ENCODE peak calls at places on chromosomes 13 and 19, in four cellular contexts. N is A549, K is HepG2, F is K562. J is an unnamed sample.

GRCh38 chr13:43878897-43879322 is 630 bp downstream of the CCDC122 start:
- DNase-seq in N (peak; percentile 62), K (peak; percentile 31), F (no peak), J (no peak)

GRCh38 chr13:21326155-21327030 is 132.7 kb downstream of the ZDHHC20 start:
- DNase-seq in N (no peak), K (no peak), F (no peak), J (peak; percentile 86)

GRCh38 chr19:8220481-8220880 is 11.3 kb downstream of the CERS4 start:
- DNase-seq in N (no peak), K (no peak), F (no peak), J (no peak)

GRCh38 chr19:47186337-47187022 is 44.5 kb downstream of the BBC3 start:
- DNase-seq in N (no peak), K (no peak), F (no peak), J (no peak)

GRCh38 chr19:54521860-54522513 is 19.4 kb downstream of the LAIR2 start:
- DNase-seq in N (no peak), K (no peak), F (no peak), J (no peak)

GRCh38 chr13:66414196-66414800 is 815.8 kb downstream of the PCDH9 start:
- DNase-seq in N (no peak), K (no peak), F (no peak), J (no peak)

GRCh38 chr13:43653980-43654379 is 132.8 kb downstream of the ENOX1 start:
- DNase-seq in N (no peak), K (no peak), F (no peak), J (no peak)

GRCh38 chr19:3057275-3057714 is 5.0 kb downstream of the TLE5 start:
- DNase-seq in N (peak; percentile 62), K (no peak), F (peak; percentile 48), J (no peak)

GRCh38 chr13:110506396-110506795 is 55.1 kb downstream of the RAB20 start:
- DNase-seq in N (no peak), K (no peak), F (peak; percentile 63), J (no peak)

GRCh38 chr19:50311723-50312635 is 17.2 kb downstream of the KCNC3 start:
- DNase-seq in N (peak; percentile 82), K (peak; percentile 59), F (peak; percentile 87), J (peak; percentile 82)

GRCh38 chr19:23273022-23273593 is 22.9 kb upstream of the ZNF724 start:
- DNase-seq in N (no peak), K (no peak), F (no peak), J (no peak)

GRCh38 chr13:98976338-98976737 is 1.5 kb downstream of the DOCK9 start:
- DNase-seq in N (no peak), K (no peak), F (no peak), J (no peak)

GRCh38 chr13:98979012-98979411 is 1.1 kb upstream of the DOCK9 start:
- DNase-seq in N (no peak), K (no peak), F (no peak), J (no peak)

GRCh38 chr13:98977568-98978270 is at the start of gene DOCK9:
- DNase-seq in N (no peak), K (no peak), F (no peak), J (peak; percentile 31)

GRCh38 chr13:98976941-98977340 is 923 bp downstream of the DOCK9 start:
- DNase-seq in N (no peak), K (no peak), F (no peak), J (no peak)

GRCh38 chr13:98978280-98978679 is 416 bp upstream of the DOCK9 start:
- DNase-seq in N (no peak), K (no peak), F (no peak), J (no peak)
- TF ChIP-seq HMGXB4 in N (no peak), K (no peak), F (no peak), J (no peak)

DNA sequence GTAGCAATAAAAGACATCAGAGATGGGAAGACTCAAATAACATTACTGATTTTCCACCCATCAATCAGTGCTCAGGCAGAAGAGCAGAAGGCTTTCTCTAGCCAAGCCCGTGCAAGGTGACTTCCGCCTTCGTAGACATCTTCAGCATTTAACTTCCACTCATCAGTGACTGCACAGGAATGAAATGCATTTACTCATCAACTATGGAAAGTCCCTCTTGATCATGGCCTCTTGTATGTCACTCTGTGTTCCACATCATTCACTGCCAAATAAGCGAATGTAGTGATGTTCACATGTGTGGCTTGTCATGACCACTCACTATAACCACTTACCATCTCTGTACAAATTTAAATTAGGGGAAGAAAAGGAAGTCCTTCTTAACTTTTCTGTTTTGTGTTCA is 49.4 kb downstream of the SACS start:
- DNase-seq in N (peak; percentile 41), K (no peak), F (no peak), J (no peak)
- TF ChIP-seq HMGXB4 in N (no peak), K (no peak), F (no peak), J (no peak)

GRCh38 chr13:72686766-72687165 is 40.7 kb downstream of the MZT1 start:
- DNase-seq in N (no peak), K (no peak), F (no peak), J (no peak)
- TF ChIP-seq HMGXB4 in N (no peak), K (no peak), F (no peak), J (no peak)

GRCh38 chr19:10510301-10510802 is 6.9 kb downstream of the S1PR5 start:
- DNase-seq in N (no peak), K (peak; percentile 25), F (peak; percentile 72), J (peak; percentile 88)
- TF ChIP-seq HMGXB4 in N (no peak), K (peak; percentile 59), F (no peak), J (peak; percentile 49)

GRCh38 chr13:114062754-114063153 is 69.7 kb downstream of the RASA3 start:
- DNase-seq in N (no peak), K (no peak), F (no peak), J (no peak)

GRCh38 chr13:114065141-114065925 is 67.1 kb downstream of the RASA3 start:
- DNase-seq in N (peak; percentile 89), K (peak; percentile 16), F (peak; percentile 67), J (peak; percentile 47)

GRCh38 chr13:114065926-114066774 is 66.3 kb downstream of the RASA3 start:
- DNase-seq in N (no peak), K (no peak), F (no peak), J (no peak)

GRCh38 chr13:114063545-114064515 is 68.6 kb downstream of the RASA3 start:
- DNase-seq in N (peak; percentile 60), K (no peak), F (peak; percentile 31), J (no peak)

DNA sequence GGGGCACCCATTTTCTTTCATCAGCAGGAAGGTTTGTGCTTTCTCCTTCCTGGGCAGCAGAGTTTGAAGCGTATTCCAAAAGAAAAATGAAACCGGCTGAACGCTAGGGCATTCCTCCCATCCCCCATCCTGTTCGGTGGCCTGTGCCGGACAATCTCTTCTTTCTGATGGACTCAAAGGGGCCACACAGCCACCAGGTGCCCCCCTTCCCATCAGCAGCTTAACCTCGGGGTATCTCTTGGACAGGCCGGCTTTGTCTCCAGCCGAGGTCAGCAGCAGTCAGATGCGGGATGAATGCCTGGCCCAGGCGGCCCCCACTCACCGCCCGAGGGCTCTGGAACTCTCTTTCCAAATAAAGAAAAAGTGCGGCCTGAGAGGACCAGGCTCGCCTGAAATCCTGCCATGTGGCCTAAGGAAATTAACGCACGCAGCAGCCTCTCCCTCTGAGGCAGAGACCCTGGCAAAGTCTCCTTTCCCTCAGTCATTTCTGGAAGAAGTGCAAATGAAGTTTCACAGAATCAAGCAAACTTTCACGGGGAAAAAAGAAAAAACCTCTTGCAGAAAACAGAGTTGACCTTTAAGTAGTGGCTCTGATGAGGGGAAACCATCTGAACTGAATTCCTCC is 67.8 kb downstream of the RASA3 start:
- DNase-seq in N (peak; percentile 45), K (no peak), F (peak; percentile 19), J (no peak)
- TF ChIP-seq HMGXB4 in N (no peak), K (no peak), F (no peak), J (no peak)

GRCh38 chr13:35694549-35695233 is 218.2 kb upstream of the MAB21L1 start:
- DNase-seq in N (no peak), K (peak; percentile 1), F (no peak), J (no peak)

GRCh38 chr13:35697281-35697680 is 220.8 kb upstream of the MAB21L1 start:
- DNase-seq in N (no peak), K (no peak), F (no peak), J (no peak)

GRCh38 chr13:35693142-35693784 is 216.8 kb upstream of the MAB21L1 start:
- DNase-seq in N (no peak), K (no peak), F (no peak), J (no peak)

GRCh38 chr13:35694031-35694430 is 217.5 kb upstream of the MAB21L1 start:
- DNase-seq in N (no peak), K (no peak), F (no peak), J (no peak)

GRCh38 chr13:35695411-35695810 is 218.9 kb upstream of the MAB21L1 start:
- DNase-seq in N (no peak), K (no peak), F (no peak), J (no peak)
- TF ChIP-seq HMGXB4 in N (no peak), K (no peak), F (no peak), J (no peak)

DNA sequence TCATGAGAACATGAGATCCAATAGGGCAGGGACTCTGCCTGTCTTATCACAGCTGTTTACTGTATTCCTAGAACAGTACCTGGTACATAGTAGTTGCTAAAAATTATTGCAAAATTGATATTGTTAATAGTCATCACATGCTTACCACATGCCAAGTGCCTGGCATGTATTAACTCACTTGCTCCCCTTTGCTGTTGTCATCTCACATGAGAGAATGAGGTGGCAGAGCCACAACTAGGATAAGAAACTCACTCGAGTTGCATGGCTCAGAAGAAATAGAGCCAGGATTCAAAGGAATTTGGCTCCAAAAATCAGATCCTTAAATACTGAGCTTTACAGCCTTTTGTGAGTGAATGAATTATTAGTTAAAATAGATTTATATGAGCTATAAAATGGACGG is 42.6 kb downstream of the B3GLCT start:
- DNase-seq in N (no peak), K (no peak), F (no peak), J (no peak)
- TF ChIP-seq HMGXB4 in N (no peak), K (no peak), F (no peak), J (no peak)

GRCh38 chr19:35170359-35171061 is 16.0 kb downstream of the FXYD5 start:
- DNase-seq in N (no peak), K (no peak), F (no peak), J (no peak)

GRCh38 chr19:35176183-35176570 is 21.6 kb downstream of the FXYD5 start:
- DNase-seq in N (no peak), K (no peak), F (no peak), J (no peak)

GRCh38 chr19:35171730-35172129 is 17.2 kb downstream of the FXYD5 start:
- DNase-seq in N (no peak), K (no peak), F (no peak), J (no peak)

GRCh38 chr19:35177377-35178274 is 23.1 kb downstream of the FXYD5 start:
- DNase-seq in N (no peak), K (no peak), F (no peak), J (no peak)

GRCh38 chr19:35174226-35174625 is 19.7 kb downstream of the FXYD5 start:
- DNase-seq in N (no peak), K (no peak), F (no peak), J (no peak)
- TF ChIP-seq HMGXB4 in N (no peak), K (no peak), F (no peak), J (no peak)

GRCh38 chr19:10574462-10574861 is 5.7 kb upstream of the CDKN2D start:
- DNase-seq in N (no peak), K (no peak), F (no peak), J (no peak)

GRCh38 chr19:10580979-10581631 is 6.0 kb downstream of the AP1M2 start:
- DNase-seq in N (peak; percentile 91), K (peak; percentile 86), F (peak; percentile 78), J (peak; percentile 94)

GRCh38 chr19:10577951-10578350 is 9.2 kb downstream of the AP1M2 start:
- DNase-seq in N (no peak), K (no peak), F (no peak), J (no peak)

GRCh38 chr19:10575011-10575716 is 6.4 kb upstream of the CDKN2D start:
- DNase-seq in N (no peak), K (no peak), F (no peak), J (no peak)
- TF ChIP-seq HMGXB4 in N (no peak), K (no peak), F (no peak), J (no peak)

J was measured in WTC11.